ENCODE peak calls at places on chromosomes 7 and 10, in four cellular contexts. C is substantia nigra, H is C1 segment of cervical spinal cord, B is GM04504. K is an unnamed sample.

GRCh38 chr10:93039721-93040120 is 20.9 kb upstream of the CYP26C1 start:
- DNase-seq in C (no peak), H (no peak), B (no peak), K (peak; percentile 70)

GRCh38 chr10:6601224-6601805 is 21.2 kb upstream of the PRKCQ start:
- DNase-seq in C (no peak), H (no peak), B (no peak), K (no peak)

GRCh38 chr7:132764762-132765161 is 188.5 kb upstream of the PLXNA4 start:
- DNase-seq in C (no peak), H (no peak), B (no peak), K (no peak)

GRCh38 chr7:157548691-157549265 is 212.0 kb downstream of the DNAJB6 start:
- DNase-seq in C (no peak), H (no peak), B (no peak), K (no peak)

GRCh38 chr10:3065622-3066021 is 1.7 kb upstream of the PFKP start:
- DNase-seq in C (no peak), H (no peak), B (no peak), K (no peak)

GRCh38 chr7:43291789-43292188 is 179.3 kb downstream of the HECW1 start:
- DNase-seq in C (no peak), H (no peak), B (no peak), K (no peak)

GRCh38 chr7:155058861-155059355 is 11.2 kb upstream of the HTR5A start:
- DNase-seq in C (no peak), H (no peak), B (no peak), K (no peak)

GRCh38 chr10:103086799-103087198 is 106.3 kb downstream of the NT5C2 start:
- DNase-seq in C (no peak), H (no peak), B (no peak), K (no peak)

GRCh38 chr10:118522791-118523498 is 72.5 kb downstream of the PRLHR start:
- DNase-seq in C (no peak), H (no peak), B (no peak), K (no peak)

GRCh38 chr10:1074748-1075358 is 18.7 kb downstream of the WDR37 start:
- DNase-seq in C (no peak), H (no peak), B (no peak), K (no peak)

GRCh38 chr10:12390733-12391132 is 41.4 kb downstream of the CAMK1D start:
- DNase-seq in C (no peak), H (no peak), B (no peak), K (no peak)

GRCh38 chr10:70584941-70585544 is 17.5 kb downstream of the PRF1 start:
- DNase-seq in C (no peak), H (no peak), B (no peak), K (no peak)

GRCh38 chr7:39587393-39587792 is 21.2 kb downstream of the YAE1 start:
- DNase-seq in C (no peak), H (no peak), B (no peak), K (no peak)

GRCh38 chr10:113957013-113957412 is 86.7 kb upstream of the ADRB1 start:
- DNase-seq in C (no peak), H (no peak), B (peak; percentile 43), K (no peak)